ENCODE peak calls at places on chromosome 18, in five cellular contexts. One of them, this sample, is unnamed.

GRCh38 chr18:35060092-35060491 is 18.9 kb downstream of the MAPRE2 start:
- DNase-seq in IMR-90: no peak
- DNase-seq in foreskin fibroblast: no peak
- DNase-seq in fibroblast of pulmonary artery: no peak
- DNase-seq in brain microvascular endothelial cell: no peak
- DNase-seq in this sample: peak; percentile 27

GRCh38 chr18:51110073-51110797 is 80.2 kb downstream of the SMAD4 start:
- DNase-seq in IMR-90: peak; percentile 5
- DNase-seq in foreskin fibroblast: no peak
- DNase-seq in fibroblast of pulmonary artery: peak; percentile 43
- DNase-seq in brain microvascular endothelial cell: peak; percentile 33
- DNase-seq in this sample: peak; percentile 17

GRCh38 chr18:22723741-22724140 is 209.4 kb upstream of the RBBP8 start:
- DNase-seq in IMR-90: no peak
- DNase-seq in foreskin fibroblast: no peak
- DNase-seq in fibroblast of pulmonary artery: no peak
- DNase-seq in brain microvascular endothelial cell: no peak
- DNase-seq in this sample: no peak

GRCh38 chr18:79583426-79583825 is 96.2 kb upstream of the CTDP1 start:
- DNase-seq in IMR-90: no peak
- DNase-seq in foreskin fibroblast: no peak
- DNase-seq in fibroblast of pulmonary artery: no peak
- DNase-seq in brain microvascular endothelial cell: no peak
- DNase-seq in this sample: no peak

GRCh38 chr18:54147439-54147838 is 77.0 kb downstream of the MBD2 start:
- DNase-seq in IMR-90: no peak
- DNase-seq in foreskin fibroblast: no peak
- DNase-seq in fibroblast of pulmonary artery: no peak
- DNase-seq in brain microvascular endothelial cell: no peak
- DNase-seq in this sample: no peak

GRCh38 chr18:60895181-60895580 is 438.0 kb upstream of the CDH20 start:
- DNase-seq in IMR-90: no peak
- DNase-seq in foreskin fibroblast: no peak
- DNase-seq in fibroblast of pulmonary artery: peak; percentile 24
- DNase-seq in brain microvascular endothelial cell: no peak
- DNase-seq in this sample: no peak

GRCh38 chr18:23239350-23239692 is 104.0 kb downstream of the CABLES1 start:
- DNase-seq in IMR-90: no peak
- DNase-seq in foreskin fibroblast: no peak
- DNase-seq in fibroblast of pulmonary artery: no peak
- DNase-seq in brain microvascular endothelial cell: no peak
- DNase-seq in this sample: no peak

GRCh38 chr18:78814321-78814720 is 165.3 kb upstream of the SALL3 start:
- DNase-seq in IMR-90: no peak
- DNase-seq in foreskin fibroblast: no peak
- DNase-seq in fibroblast of pulmonary artery: no peak
- DNase-seq in brain microvascular endothelial cell: no peak
- DNase-seq in this sample: no peak

GRCh38 chr18:9806905-9807304 is 78.9 kb upstream of the TXNDC2 start:
- DNase-seq in IMR-90: no peak
- DNase-seq in foreskin fibroblast: no peak
- DNase-seq in fibroblast of pulmonary artery: no peak
- DNase-seq in brain microvascular endothelial cell: no peak
- DNase-seq in this sample: no peak

GRCh38 chr18:69353023-69353422 is 47.7 kb upstream of the DOK6 start:
- DNase-seq in IMR-90: no peak
- DNase-seq in foreskin fibroblast: no peak
- DNase-seq in fibroblast of pulmonary artery: no peak
- DNase-seq in brain microvascular endothelial cell: no peak
- DNase-seq in this sample: no peak

GRCh38 chr18:65752625-65753325 is 2.0 kb downstream of the CDH7 start:
- DNase-seq in IMR-90: no peak
- DNase-seq in foreskin fibroblast: no peak
- DNase-seq in fibroblast of pulmonary artery: no peak
- DNase-seq in brain microvascular endothelial cell: no peak
- DNase-seq in this sample: no peak

GRCh38 chr18:48222118-48222517 is 187.1 kb downstream of the ZBTB7C start:
- DNase-seq in IMR-90: no peak
- DNase-seq in foreskin fibroblast: peak; percentile 4
- DNase-seq in fibroblast of pulmonary artery: peak; percentile 80
- DNase-seq in brain microvascular endothelial cell: peak; percentile 17
- DNase-seq in this sample: peak; percentile 53

GRCh38 chr18:43236921-43237320 is 40.4 kb downstream of the SYT4 start:
- DNase-seq in IMR-90: no peak
- DNase-seq in foreskin fibroblast: no peak
- DNase-seq in fibroblast of pulmonary artery: peak; percentile 51
- DNase-seq in brain microvascular endothelial cell: peak; percentile 74
- DNase-seq in this sample: no peak

GRCh38 chr18:58924473-58924872 is 59.8 kb downstream of the ZNF532 start:
- DNase-seq in IMR-90: no peak
- DNase-seq in foreskin fibroblast: no peak
- DNase-seq in fibroblast of pulmonary artery: no peak
- DNase-seq in brain microvascular endothelial cell: no peak
- DNase-seq in this sample: no peak

GRCh38 chr18:43017622-43018021 is 97.9 kb downstream of the RIT2 start:
- DNase-seq in IMR-90: no peak
- DNase-seq in foreskin fibroblast: no peak
- DNase-seq in fibroblast of pulmonary artery: no peak
- DNase-seq in brain microvascular endothelial cell: no peak
- DNase-seq in this sample: no peak

GRCh38 chr18:35641916-35642315 is 60.4 kb downstream of the GALNT1 start:
- DNase-seq in IMR-90: peak; percentile 72
- DNase-seq in foreskin fibroblast: peak; percentile 30
- DNase-seq in fibroblast of pulmonary artery: peak; percentile 21
- DNase-seq in brain microvascular endothelial cell: no peak
- DNase-seq in this sample: no peak

GRCh38 chr18:79421275-79421857 is 25.6 kb downstream of the NFATC1 start:
- DNase-seq in IMR-90: no peak
- DNase-seq in foreskin fibroblast: no peak
- DNase-seq in fibroblast of pulmonary artery: no peak
- DNase-seq in brain microvascular endothelial cell: no peak
- DNase-seq in this sample: peak; percentile 70

GRCh38 chr18:67308819-67309218 is 207.7 kb downstream of the DSEL start:
- DNase-seq in IMR-90: no peak
- DNase-seq in foreskin fibroblast: no peak
- DNase-seq in fibroblast of pulmonary artery: no peak
- DNase-seq in brain microvascular endothelial cell: no peak
- DNase-seq in this sample: no peak

GRCh38 chr18:54679318-54680149 is 88.5 kb downstream of the DYNAP start:
- DNase-seq in IMR-90: peak; percentile 83
- DNase-seq in foreskin fibroblast: peak; percentile 72
- DNase-seq in fibroblast of pulmonary artery: peak; percentile 93
- DNase-seq in brain microvascular endothelial cell: peak; percentile 83
- DNase-seq in this sample: no peak

GRCh38 chr18:48310353-48310752 is 98.8 kb downstream of the ZBTB7C start:
- DNase-seq in IMR-90: no peak
- DNase-seq in foreskin fibroblast: no peak
- DNase-seq in fibroblast of pulmonary artery: no peak
- DNase-seq in brain microvascular endothelial cell: no peak
- DNase-seq in this sample: no peak

GRCh38 chr18:51227660-51228059 is 30.2 kb upstream of the MEX3C start:
- DNase-seq in IMR-90: no peak
- DNase-seq in foreskin fibroblast: no peak
- DNase-seq in fibroblast of pulmonary artery: no peak
- DNase-seq in brain microvascular endothelial cell: no peak
- DNase-seq in this sample: no peak

GRCh38 chr18:417495-417894 is 83.0 kb downstream of the COLEC12 start:
- DNase-seq in IMR-90: no peak
- DNase-seq in foreskin fibroblast: no peak
- DNase-seq in fibroblast of pulmonary artery: peak; percentile 31
- DNase-seq in brain microvascular endothelial cell: no peak
- DNase-seq in this sample: no peak

GRCh38 chr18:35155403-35156117 is 85.3 kb upstream of the ZNF397 start:
- DNase-seq in IMR-90: peak; percentile 15
- DNase-seq in foreskin fibroblast: no peak
- DNase-seq in fibroblast of pulmonary artery: no peak
- DNase-seq in brain microvascular endothelial cell: no peak
- DNase-seq in this sample: no peak

GRCh38 chr18:63683890-63684289 is 18.9 kb upstream of the SERPINB11 start:
- DNase-seq in IMR-90: peak; percentile 15
- DNase-seq in foreskin fibroblast: no peak
- DNase-seq in fibroblast of pulmonary artery: no peak
- DNase-seq in brain microvascular endothelial cell: no peak
- DNase-seq in this sample: no peak

GRCh38 chr18:74525741-74526140 is 8.6 kb upstream of the CNDP1 start:
- DNase-seq in IMR-90: no peak
- DNase-seq in foreskin fibroblast: no peak
- DNase-seq in fibroblast of pulmonary artery: no peak
- DNase-seq in brain microvascular endothelial cell: no peak
- DNase-seq in this sample: no peak

GRCh38 chr18:52486052-52486451 is 146.1 kb downstream of the DCC start:
- DNase-seq in IMR-90: no peak
- DNase-seq in foreskin fibroblast: no peak
- DNase-seq in fibroblast of pulmonary artery: no peak
- DNase-seq in brain microvascular endothelial cell: no peak
- DNase-seq in this sample: no peak

GRCh38 chr18:49183921-49184320 is 233.2 kb upstream of the SMAD7 start:
- DNase-seq in IMR-90: peak; percentile 61
- DNase-seq in foreskin fibroblast: no peak
- DNase-seq in fibroblast of pulmonary artery: no peak
- DNase-seq in brain microvascular endothelial cell: no peak
- DNase-seq in this sample: no peak

GRCh38 chr18:34709631-34710429 is at the start of gene DTNA:
- DNase-seq in IMR-90: peak; percentile 96
- DNase-seq in foreskin fibroblast: peak; percentile 98
- DNase-seq in fibroblast of pulmonary artery: peak; percentile 97
- DNase-seq in brain microvascular endothelial cell: peak; percentile 96
- DNase-seq in this sample: no peak

GRCh38 chr18:35619468-35619867 is 37.9 kb downstream of the GALNT1 start:
- DNase-seq in IMR-90: no peak
- DNase-seq in foreskin fibroblast: no peak
- DNase-seq in fibroblast of pulmonary artery: no peak
- DNase-seq in brain microvascular endothelial cell: no peak
- DNase-seq in this sample: peak; percentile 23

GRCh38 chr18:74498712-74499629 is 2.8 kb downstream of the CNDP2 start:
- DNase-seq in IMR-90: no peak
- DNase-seq in foreskin fibroblast: no peak
- DNase-seq in fibroblast of pulmonary artery: no peak
- DNase-seq in brain microvascular endothelial cell: no peak
- DNase-seq in this sample: no peak

GRCh38 chr18:8224576-8224975 is 384.7 kb upstream of the RAB12 start:
- DNase-seq in IMR-90: peak; percentile 28
- DNase-seq in foreskin fibroblast: no peak
- DNase-seq in fibroblast of pulmonary artery: no peak
- DNase-seq in brain microvascular endothelial cell: peak; percentile 32
- DNase-seq in this sample: no peak

GRCh38 chr18:26548144-26549102 is at the start of gene KCTD1:
- DNase-seq in IMR-90: peak; percentile 84
- DNase-seq in foreskin fibroblast: peak; percentile 84
- DNase-seq in fibroblast of pulmonary artery: peak; percentile 93
- DNase-seq in brain microvascular endothelial cell: peak; percentile 86
- DNase-seq in this sample: peak; percentile 83

DNA sequence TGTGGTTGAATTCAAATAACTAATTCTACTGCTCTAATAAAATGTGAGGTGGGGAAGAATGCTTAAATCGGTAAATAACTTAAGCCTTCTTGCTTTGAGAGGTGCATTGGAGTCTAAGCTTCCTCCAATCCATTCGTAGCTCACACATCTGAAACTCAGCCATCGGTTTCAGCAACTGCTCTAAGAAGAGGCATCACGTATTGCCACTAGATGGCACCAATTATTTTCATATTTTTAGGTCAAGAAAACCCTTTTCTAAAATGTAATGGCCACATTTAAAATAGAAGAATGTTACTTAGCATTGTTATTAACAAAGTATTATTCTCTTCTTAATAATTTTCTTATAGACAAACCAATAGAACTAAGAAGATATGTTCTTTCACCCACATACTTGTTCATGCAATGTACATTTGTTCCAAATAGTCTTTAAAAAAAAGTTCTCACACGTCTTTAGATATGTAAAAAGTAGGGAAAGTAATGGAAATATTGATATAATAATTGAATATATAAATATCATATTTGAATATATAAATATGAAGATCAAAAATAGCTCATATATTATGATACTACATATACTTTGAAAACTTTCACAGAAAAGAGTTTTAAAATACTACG is 229.8 kb downstream of the CCDC178 start:
- DNase-seq in IMR-90: peak; percentile 22
- DNase-seq in foreskin fibroblast: peak; percentile 1
- DNase-seq in fibroblast of pulmonary artery: peak; percentile 52
- DNase-seq in brain microvascular endothelial cell: peak; percentile 20
- DNase-seq in this sample: no peak
- TF ChIP-seq CTCF in IMR-90: peak; percentile 49
- TF ChIP-seq CTCF in foreskin fibroblast: peak; percentile 62
- TF ChIP-seq CTCF in fibroblast of pulmonary artery: peak; percentile 75
- TF ChIP-seq CTCF in brain microvascular endothelial cell: peak; percentile 74
- TF ChIP-seq CTCF in this sample: no peak

GRCh38 chr18:45571714-45572113 is 43.6 kb upstream of the SLC14A2 start:
- DNase-seq in IMR-90: no peak
- DNase-seq in foreskin fibroblast: no peak
- DNase-seq in fibroblast of pulmonary artery: no peak
- DNase-seq in brain microvascular endothelial cell: no peak
- DNase-seq in this sample: no peak
- TF ChIP-seq CTCF in IMR-90: no peak
- TF ChIP-seq CTCF in foreskin fibroblast: no peak
- TF ChIP-seq CTCF in fibroblast of pulmonary artery: peak; percentile 21
- TF ChIP-seq CTCF in brain microvascular endothelial cell: peak; percentile 52
- TF ChIP-seq CTCF in this sample: no peak

DNA sequence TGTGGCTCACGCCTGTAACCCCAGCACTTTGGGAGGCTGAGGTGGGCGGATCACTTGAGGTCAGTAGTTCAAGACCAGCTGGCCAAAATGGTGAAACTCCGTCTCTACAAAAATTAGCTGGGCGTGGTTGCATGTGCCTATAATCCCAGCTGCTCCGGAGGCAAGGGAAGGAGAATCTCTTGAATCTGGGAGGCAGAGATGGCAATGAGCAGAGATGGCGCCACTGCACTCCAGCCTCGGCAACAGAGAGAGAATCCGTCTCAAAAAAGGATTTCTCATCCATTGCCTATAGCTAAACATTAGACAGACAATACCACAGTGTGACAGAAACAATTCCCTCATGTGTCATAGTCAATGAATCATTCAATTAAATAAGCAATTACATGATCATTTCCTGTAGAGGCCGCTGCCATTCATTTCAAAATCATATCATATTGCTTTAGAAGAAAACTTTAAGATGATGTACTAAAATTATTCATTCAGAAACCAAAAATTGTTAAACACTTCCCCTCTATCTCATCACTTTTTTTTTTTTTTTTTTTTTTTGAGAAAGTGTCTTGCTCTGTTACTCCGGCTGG is 69.5 kb upstream of the TGIF1 start:
- DNase-seq in IMR-90: peak; percentile 58
- DNase-seq in foreskin fibroblast: no peak
- DNase-seq in fibroblast of pulmonary artery: peak; percentile 25
- DNase-seq in brain microvascular endothelial cell: peak; percentile 7
- DNase-seq in this sample: peak; percentile 19
- TF ChIP-seq CTCF in IMR-90: peak; percentile 5
- TF ChIP-seq CTCF in foreskin fibroblast: no peak
- TF ChIP-seq CTCF in fibroblast of pulmonary artery: peak; percentile 8
- TF ChIP-seq CTCF in brain microvascular endothelial cell: peak; percentile 51
- TF ChIP-seq CTCF in this sample: no peak

DNA sequence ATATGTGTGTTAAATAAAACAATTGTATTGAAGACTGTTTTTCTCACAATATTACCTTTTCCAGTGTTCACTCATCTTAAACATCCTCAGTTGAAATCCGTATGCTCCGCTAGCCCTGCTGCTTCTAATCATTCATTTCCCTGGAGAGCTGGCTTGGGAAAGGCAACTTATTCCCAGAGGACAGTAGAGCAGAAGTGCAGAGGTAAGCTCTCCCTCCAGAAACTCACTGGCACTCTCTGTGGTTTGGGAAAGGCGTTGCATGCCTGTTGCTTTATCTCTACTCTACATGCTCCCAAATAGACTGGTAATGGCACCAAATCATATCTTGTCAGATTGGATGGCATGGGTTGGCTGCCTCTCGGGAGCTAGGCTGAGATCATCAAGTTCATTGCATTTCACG is 117.1 kb upstream of the BOD1L2 start:
- DNase-seq in IMR-90: no peak
- DNase-seq in foreskin fibroblast: no peak
- DNase-seq in fibroblast of pulmonary artery: no peak
- DNase-seq in brain microvascular endothelial cell: no peak
- DNase-seq in this sample: no peak
- TF ChIP-seq CTCF in IMR-90: peak; percentile 8
- TF ChIP-seq CTCF in foreskin fibroblast: no peak
- TF ChIP-seq CTCF in fibroblast of pulmonary artery: peak; percentile 2
- TF ChIP-seq CTCF in brain microvascular endothelial cell: peak; percentile 37
- TF ChIP-seq CTCF in this sample: no peak

This sample was measured in gastrocnemius medialis.